ENCODE peak calls at places on chromosome 18, in six cellular contexts. One of them, this sample, is unnamed. For H3K4me1 and H3K27me3, the result is how much of the 10 kb centered on the place peaks cover.

GRCh38 chr18:43662657-43663056 is 385.4 kb upstream of the SYT4 start:
- DNase-seq in MM.1S: no peak
- DNase-seq in heart left ventricle: no peak
- DNase-seq in mammary epithelial cell: peak
- DNase-seq in CD4-positive, alpha-beta memory T cell: no peak
- DNase-seq in left lung: no peak
- DNase-seq in this sample: no peak

GRCh38 chr18:34339155-34339554 is 114.4 kb upstream of the NOL4 start:
- DNase-seq in mammary epithelial cell: no peak
- DNase-seq in heart left ventricle: no peak
- DNase-seq in left lung: no peak
- DNase-seq in CD4-positive, alpha-beta memory T cell: no peak
- DNase-seq in MM.1S: no peak
- DNase-seq in this sample: no peak

GRCh38 chr18:57447154-57447621 is 12.0 kb downstream of the ONECUT2 start:
- DNase-seq in CD4-positive, alpha-beta memory T cell: no peak
- DNase-seq in mammary epithelial cell: no peak
- DNase-seq in heart left ventricle: no peak
- DNase-seq in MM.1S: peak
- DNase-seq in left lung: no peak
- DNase-seq in this sample: no peak

GRCh38 chr18:621181-621580 is 24.4 kb downstream of the CLUL1 start:
- DNase-seq in mammary epithelial cell: no peak
- DNase-seq in left lung: no peak
- DNase-seq in CD4-positive, alpha-beta memory T cell: no peak
- DNase-seq in heart left ventricle: no peak
- DNase-seq in MM.1S: no peak
- DNase-seq in this sample: no peak

GRCh38 chr18:50973367-50974126 is 5.7 kb downstream of the ELAC1 start:
- DNase-seq in left lung: no peak
- DNase-seq in MM.1S: no peak
- DNase-seq in mammary epithelial cell: peak
- DNase-seq in heart left ventricle: no peak
- DNase-seq in CD4-positive, alpha-beta memory T cell: no peak
- DNase-seq in this sample: peak

GRCh38 chr18:78974115-78974740 is 5.4 kb upstream of the SALL3 start:
- DNase-seq in heart left ventricle: no peak
- DNase-seq in mammary epithelial cell: no peak
- DNase-seq in MM.1S: no peak
- DNase-seq in CD4-positive, alpha-beta memory T cell: no peak
- DNase-seq in left lung: peak
- DNase-seq in this sample: no peak

GRCh38 chr18:34957119-34957863 is 83.9 kb upstream of the MAPRE2 start:
- DNase-seq in CD4-positive, alpha-beta memory T cell: no peak
- DNase-seq in left lung: no peak
- DNase-seq in mammary epithelial cell: no peak
- DNase-seq in heart left ventricle: peak
- DNase-seq in MM.1S: no peak
- DNase-seq in this sample: no peak

GRCh38 chr18:50187659-50188058 is 7.3 kb downstream of the MYO5B start:
- DNase-seq in mammary epithelial cell: no peak
- DNase-seq in heart left ventricle: no peak
- DNase-seq in CD4-positive, alpha-beta memory T cell: no peak
- DNase-seq in MM.1S: no peak
- DNase-seq in left lung: no peak
- DNase-seq in this sample: no peak

GRCh38 chr18:41096504-41096903 is 858.5 kb upstream of the PIK3C3 start:
- DNase-seq in mammary epithelial cell: peak
- DNase-seq in left lung: no peak
- DNase-seq in heart left ventricle: no peak
- DNase-seq in MM.1S: peak
- DNase-seq in CD4-positive, alpha-beta memory T cell: no peak
- DNase-seq in this sample: no peak

GRCh38 chr18:77110936-77111335 is 21.6 kb downstream of the MBP start:
- DNase-seq in heart left ventricle: no peak
- DNase-seq in MM.1S: no peak
- DNase-seq in left lung: no peak
- DNase-seq in CD4-positive, alpha-beta memory T cell: no peak
- DNase-seq in mammary epithelial cell: no peak
- DNase-seq in this sample: no peak
- H3K4me1 ChIP-seq in heart left ventricle: under half
- H3K4me1 ChIP-seq in MM.1S: under half
- H3K4me1 ChIP-seq in left lung: half or more
- H3K4me1 ChIP-seq in CD4-positive, alpha-beta memory T cell: half or more
- H3K4me1 ChIP-seq in mammary epithelial cell: under half
- H3K4me1 ChIP-seq in this sample: half or more

GRCh38 chr18:31102941-31103340 is 720 bp upstream of the DSC2 start:
- DNase-seq in CD4-positive, alpha-beta memory T cell: no peak
- DNase-seq in MM.1S: no peak
- DNase-seq in heart left ventricle: no peak
- DNase-seq in mammary epithelial cell: peak
- DNase-seq in left lung: no peak
- DNase-seq in this sample: no peak
- H3K27ac ChIP-seq in CD4-positive, alpha-beta memory T cell: no peak
- H3K27ac ChIP-seq in MM.1S: no peak
- H3K27ac ChIP-seq in heart left ventricle: no peak
- H3K27ac ChIP-seq in mammary epithelial cell: peak
- H3K27ac ChIP-seq in left lung: no peak
- H3K27ac ChIP-seq in this sample: no peak

GRCh38 chr18:46574740-46575108 is 82.3 kb downstream of the LOXHD1 start:
- DNase-seq in CD4-positive, alpha-beta memory T cell: no peak
- DNase-seq in left lung: no peak
- DNase-seq in heart left ventricle: no peak
- DNase-seq in mammary epithelial cell: no peak
- DNase-seq in MM.1S: no peak
- DNase-seq in this sample: no peak
- H3K27me3 ChIP-seq in CD4-positive, alpha-beta memory T cell: under half
- H3K27me3 ChIP-seq in left lung: under half
- H3K27me3 ChIP-seq in heart left ventricle: under half
- H3K27me3 ChIP-seq in mammary epithelial cell: under half
- H3K27me3 ChIP-seq in MM.1S: under half
- H3K27me3 ChIP-seq in this sample: under half

GRCh38 chr18:59878644-59879043 is 21.2 kb upstream of the PMAIP1 start:
- DNase-seq in CD4-positive, alpha-beta memory T cell: no peak
- DNase-seq in left lung: no peak
- DNase-seq in mammary epithelial cell: no peak
- DNase-seq in MM.1S: no peak
- DNase-seq in heart left ventricle: no peak
- DNase-seq in this sample: no peak

GRCh38 chr18:59873616-59874015 is 26.2 kb upstream of the PMAIP1 start:
- DNase-seq in left lung: no peak
- DNase-seq in MM.1S: no peak
- DNase-seq in heart left ventricle: no peak
- DNase-seq in mammary epithelial cell: no peak
- DNase-seq in CD4-positive, alpha-beta memory T cell: no peak
- DNase-seq in this sample: no peak

GRCh38 chr18:59874166-59874565 is 25.6 kb upstream of the PMAIP1 start:
- DNase-seq in left lung: no peak
- DNase-seq in MM.1S: no peak
- DNase-seq in heart left ventricle: no peak
- DNase-seq in CD4-positive, alpha-beta memory T cell: no peak
- DNase-seq in mammary epithelial cell: peak
- DNase-seq in this sample: no peak

GRCh38 chr18:59876310-59876626 is 23.5 kb upstream of the PMAIP1 start:
- DNase-seq in MM.1S: peak
- DNase-seq in mammary epithelial cell: no peak
- DNase-seq in heart left ventricle: no peak
- DNase-seq in CD4-positive, alpha-beta memory T cell: no peak
- DNase-seq in left lung: no peak
- DNase-seq in this sample: no peak

DNA sequence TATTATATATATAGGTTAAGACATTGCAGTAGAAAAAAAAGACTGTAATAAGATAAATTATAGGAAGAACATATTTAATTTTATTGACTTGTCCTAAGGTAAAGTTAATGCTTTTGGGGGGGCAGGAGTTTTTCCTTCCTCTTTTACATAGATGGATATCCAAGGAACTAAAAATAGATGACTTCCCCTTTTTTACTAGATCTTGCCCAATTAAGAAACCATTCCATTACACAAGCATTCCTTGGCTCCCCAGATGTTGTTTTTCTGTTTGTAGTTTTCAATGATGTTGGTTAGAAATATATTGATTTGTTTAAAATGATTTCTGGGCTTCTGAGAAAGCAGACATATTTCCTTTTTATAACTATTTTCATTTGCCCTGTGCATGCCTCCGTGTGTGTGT is 22.4 kb upstream of the PMAIP1 start:
- DNase-seq in CD4-positive, alpha-beta memory T cell: no peak
- DNase-seq in mammary epithelial cell: no peak
- DNase-seq in MM.1S: no peak
- DNase-seq in left lung: no peak
- DNase-seq in heart left ventricle: no peak
- DNase-seq in this sample: no peak
- H3K4me1 ChIP-seq in CD4-positive, alpha-beta memory T cell: under half
- H3K4me1 ChIP-seq in mammary epithelial cell: under half
- H3K4me1 ChIP-seq in MM.1S: under half
- H3K4me1 ChIP-seq in left lung: under half
- H3K4me1 ChIP-seq in heart left ventricle: under half
- H3K4me1 ChIP-seq in this sample: under half

GRCh38 chr18:45837283-45838070 is 12.0 kb downstream of the SIGLEC15 start:
- DNase-seq in mammary epithelial cell: no peak
- DNase-seq in CD4-positive, alpha-beta memory T cell: peak
- DNase-seq in MM.1S: no peak
- DNase-seq in left lung: peak
- DNase-seq in heart left ventricle: peak
- DNase-seq in this sample: peak

GRCh38 chr18:45835057-45835634 is 9.7 kb downstream of the SIGLEC15 start:
- DNase-seq in heart left ventricle: no peak
- DNase-seq in left lung: no peak
- DNase-seq in CD4-positive, alpha-beta memory T cell: no peak
- DNase-seq in MM.1S: no peak
- DNase-seq in mammary epithelial cell: no peak
- DNase-seq in this sample: no peak

GRCh38 chr18:45838302-45839070 is 13.0 kb downstream of the SIGLEC15 start:
- DNase-seq in CD4-positive, alpha-beta memory T cell: no peak
- DNase-seq in heart left ventricle: no peak
- DNase-seq in mammary epithelial cell: no peak
- DNase-seq in left lung: peak
- DNase-seq in MM.1S: no peak
- DNase-seq in this sample: no peak

GRCh38 chr18:45834303-45834702 is 8.8 kb downstream of the SIGLEC15 start:
- DNase-seq in left lung: no peak
- DNase-seq in heart left ventricle: no peak
- DNase-seq in MM.1S: no peak
- DNase-seq in mammary epithelial cell: no peak
- DNase-seq in CD4-positive, alpha-beta memory T cell: no peak
- DNase-seq in this sample: no peak

GRCh38 chr18:45836242-45837215 is 11.1 kb downstream of the SIGLEC15 start:
- DNase-seq in MM.1S: no peak
- DNase-seq in heart left ventricle: no peak
- DNase-seq in CD4-positive, alpha-beta memory T cell: no peak
- DNase-seq in mammary epithelial cell: no peak
- DNase-seq in left lung: no peak
- DNase-seq in this sample: no peak
- H3K27ac ChIP-seq in MM.1S: no peak
- H3K27ac ChIP-seq in heart left ventricle: no peak
- H3K27ac ChIP-seq in CD4-positive, alpha-beta memory T cell: no peak
- H3K27ac ChIP-seq in mammary epithelial cell: no peak
- H3K27ac ChIP-seq in left lung: no peak
- H3K27ac ChIP-seq in this sample: no peak

GRCh38 chr18:31125878-31126277 is 23.7 kb upstream of the DSC2 start:
- DNase-seq in MM.1S: no peak
- DNase-seq in heart left ventricle: no peak
- DNase-seq in CD4-positive, alpha-beta memory T cell: no peak
- DNase-seq in left lung: no peak
- DNase-seq in mammary epithelial cell: no peak
- DNase-seq in this sample: no peak

GRCh38 chr18:31116853-31117595 is 14.8 kb upstream of the DSC2 start:
- DNase-seq in left lung: no peak
- DNase-seq in CD4-positive, alpha-beta memory T cell: no peak
- DNase-seq in heart left ventricle: no peak
- DNase-seq in mammary epithelial cell: no peak
- DNase-seq in MM.1S: no peak
- DNase-seq in this sample: no peak

GRCh38 chr18:31120594-31120993 is 18.4 kb upstream of the DSC2 start:
- DNase-seq in left lung: no peak
- DNase-seq in CD4-positive, alpha-beta memory T cell: no peak
- DNase-seq in heart left ventricle: no peak
- DNase-seq in MM.1S: peak
- DNase-seq in mammary epithelial cell: no peak
- DNase-seq in this sample: no peak
- H3K27me3 ChIP-seq in left lung: under half
- H3K27me3 ChIP-seq in CD4-positive, alpha-beta memory T cell: under half
- H3K27me3 ChIP-seq in heart left ventricle: under half
- H3K27me3 ChIP-seq in MM.1S: under half
- H3K27me3 ChIP-seq in mammary epithelial cell: under half
- H3K27me3 ChIP-seq in this sample: under half

DNA sequence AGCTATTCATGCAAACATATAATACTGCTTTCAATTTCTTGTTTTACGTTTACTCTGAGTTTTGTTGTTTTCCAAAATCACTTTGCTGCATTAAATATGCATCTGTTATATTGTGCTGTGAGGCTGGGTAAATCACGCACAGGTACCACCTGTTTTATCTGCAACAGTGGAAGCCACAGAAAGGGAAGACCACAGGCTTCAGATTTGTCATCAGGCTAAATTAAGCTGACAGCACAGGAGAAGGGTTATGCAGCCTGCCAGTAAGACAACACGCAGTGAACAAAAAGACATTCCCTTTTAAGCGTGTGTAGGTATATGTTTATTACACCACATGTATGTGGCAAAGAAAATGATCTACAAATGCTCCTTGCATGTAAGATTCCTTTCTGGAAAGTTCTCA is 38.2 kb downstream of the ZNF516 start:
- DNase-seq in left lung: no peak
- DNase-seq in CD4-positive, alpha-beta memory T cell: no peak
- DNase-seq in MM.1S: no peak
- DNase-seq in mammary epithelial cell: no peak
- DNase-seq in heart left ventricle: no peak
- DNase-seq in this sample: no peak
- H3K4me1 ChIP-seq in left lung: under half
- H3K4me1 ChIP-seq in CD4-positive, alpha-beta memory T cell: under half
- H3K4me1 ChIP-seq in MM.1S: under half
- H3K4me1 ChIP-seq in mammary epithelial cell: under half
- H3K4me1 ChIP-seq in heart left ventricle: under half
- H3K4me1 ChIP-seq in this sample: under half

DNA sequence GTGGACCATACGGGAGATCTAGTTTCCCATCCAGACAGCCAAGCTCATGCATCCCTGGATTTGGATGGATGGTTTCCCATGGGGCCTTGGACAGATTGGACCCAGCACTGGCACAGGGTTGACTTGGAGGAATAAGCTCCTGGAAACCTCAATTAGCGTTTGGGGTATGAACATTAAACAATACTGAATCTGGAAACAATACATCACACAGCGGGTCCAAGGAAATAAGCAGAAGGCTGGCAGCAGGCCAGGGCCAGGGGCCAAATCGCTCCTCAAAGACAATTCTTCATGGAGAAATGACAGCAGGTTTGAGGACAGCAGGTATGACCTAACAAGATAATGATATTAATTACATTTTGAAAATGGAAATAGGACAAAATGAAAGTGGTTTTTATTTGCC is 540.6 kb downstream of the RIT2 start:
- DNase-seq in MM.1S: no peak
- DNase-seq in mammary epithelial cell: no peak
- DNase-seq in left lung: no peak
- DNase-seq in CD4-positive, alpha-beta memory T cell: no peak
- DNase-seq in heart left ventricle: no peak
- DNase-seq in this sample: no peak
- H3K27ac ChIP-seq in MM.1S: no peak
- H3K27ac ChIP-seq in mammary epithelial cell: no peak
- H3K27ac ChIP-seq in left lung: no peak
- H3K27ac ChIP-seq in CD4-positive, alpha-beta memory T cell: no peak
- H3K27ac ChIP-seq in heart left ventricle: no peak
- H3K27ac ChIP-seq in this sample: no peak